ENCODE peak calls at places on chromosomes 12 and 14, in four cellular contexts. One of them, this sample, is unnamed.
A peak's percentile ranks its signal among the peaks of the same experiment; 100 is the strongest.

GRCh38 chr12:59093090-59093489 is 172.8 kb upstream of the LRIG3 start:
- DNase-seq in Ammon's horn: no peak
- DNase-seq in sciatic nerve: no peak
- DNase-seq in ascending aorta: no peak
- DNase-seq in this sample: no peak

GRCh38 chr14:24171422-24172260 is at the start of gene REC8:
- DNase-seq in ascending aorta: peak; percentile 38
- DNase-seq in Ammon's horn: peak; percentile 97
- DNase-seq in sciatic nerve: peak; percentile 89
- DNase-seq in this sample: peak; percentile 85

GRCh38 chr12:28177862-28178261 is 12.4 kb upstream of the CCDC91 start:
- DNase-seq in sciatic nerve: no peak
- DNase-seq in ascending aorta: no peak
- DNase-seq in Ammon's horn: no peak
- DNase-seq in this sample: no peak

GRCh38 chr12:15829949-15830348 is 40.8 kb upstream of the EPS8 start:
- DNase-seq in sciatic nerve: no peak
- DNase-seq in ascending aorta: no peak
- DNase-seq in Ammon's horn: no peak
- DNase-seq in this sample: no peak

GRCh38 chr12:97368462-97369150 is 94.0 kb upstream of the RMST start:
- DNase-seq in sciatic nerve: no peak
- DNase-seq in Ammon's horn: no peak
- DNase-seq in ascending aorta: no peak
- DNase-seq in this sample: no peak

GRCh38 chr14:33914676-33915516 is 36.0 kb downstream of the EGLN3 start:
- DNase-seq in sciatic nerve: no peak
- DNase-seq in Ammon's horn: no peak
- DNase-seq in ascending aorta: no peak
- DNase-seq in this sample: no peak

GRCh38 chr14:50040401-50040775 is 76.0 kb downstream of the VCPKMT start:
- DNase-seq in ascending aorta: no peak
- DNase-seq in Ammon's horn: no peak
- DNase-seq in sciatic nerve: no peak
- DNase-seq in this sample: no peak

GRCh38 chr12:47105914-47106674 is 26.3 kb upstream of the AMIGO2 start:
- DNase-seq in sciatic nerve: no peak
- DNase-seq in Ammon's horn: no peak
- DNase-seq in ascending aorta: no peak
- DNase-seq in this sample: no peak

GRCh38 chr12:101710289-101710688 is 12.8 kb downstream of the CHPT1 start:
- DNase-seq in Ammon's horn: no peak
- DNase-seq in sciatic nerve: no peak
- DNase-seq in ascending aorta: no peak
- DNase-seq in this sample: no peak

GRCh38 chr14:98909251-98909944 is 362.6 kb downstream of the BCL11B start:
- DNase-seq in sciatic nerve: no peak
- DNase-seq in ascending aorta: no peak
- DNase-seq in Ammon's horn: no peak
- DNase-seq in this sample: no peak

GRCh38 chr14:64937821-64938193 is 4.7 kb downstream of the GPX2 start:
- DNase-seq in sciatic nerve: no peak
- DNase-seq in ascending aorta: no peak
- DNase-seq in Ammon's horn: no peak
- DNase-seq in this sample: no peak

GRCh38 chr12:89907659-89908058 is 199.0 kb upstream of the ATP2B1 start:
- DNase-seq in sciatic nerve: no peak
- DNase-seq in Ammon's horn: no peak
- DNase-seq in ascending aorta: no peak
- DNase-seq in this sample: no peak

GRCh38 chr14:35384386-35385041 is 20.0 kb downstream of the NFKBIA start:
- DNase-seq in ascending aorta: peak; percentile 54
- DNase-seq in sciatic nerve: peak; percentile 70
- DNase-seq in Ammon's horn: no peak
- DNase-seq in this sample: no peak

GRCh38 chr12:95142752-95143151 is 69.3 kb upstream of the NR2C1 start:
- DNase-seq in sciatic nerve: no peak
- DNase-seq in ascending aorta: no peak
- DNase-seq in Ammon's horn: no peak
- DNase-seq in this sample: no peak

GRCh38 chr12:50282581-50283229 is 615 bp downstream of the LIMA1 start:
- DNase-seq in sciatic nerve: no peak
- DNase-seq in ascending aorta: no peak
- DNase-seq in Ammon's horn: peak; percentile 29
- DNase-seq in this sample: peak; percentile 8

GRCh38 chr12:113207621-113208040 is 13.6 kb upstream of the TPCN1 start:
- DNase-seq in Ammon's horn: no peak
- DNase-seq in ascending aorta: no peak
- DNase-seq in sciatic nerve: no peak
- DNase-seq in this sample: no peak

GRCh38 chr14:77133718-77134338 is 7.8 kb downstream of the ZDHHC22 start:
- DNase-seq in Ammon's horn: no peak
- DNase-seq in sciatic nerve: peak; percentile 32
- DNase-seq in ascending aorta: no peak
- DNase-seq in this sample: no peak

GRCh38 chr12:98679611-98680005 is 34.5 kb downstream of the APAF1 start:
- DNase-seq in Ammon's horn: no peak
- DNase-seq in ascending aorta: no peak
- DNase-seq in sciatic nerve: no peak
- DNase-seq in this sample: no peak

GRCh38 chr12:60421741-60422140 is 825.9 kb downstream of the SLC16A7 start:
- DNase-seq in sciatic nerve: no peak
- DNase-seq in ascending aorta: no peak
- DNase-seq in Ammon's horn: no peak
- DNase-seq in this sample: no peak

This sample was measured in cerebellar nuclear complex.